ENCODE peak calls at places on chromosome 14, in five cellular contexts. U is T-helper 17 cell; N is HFF-Myc; J is naive thymus-derived CD8-positive, alpha-beta T cell; E is NCI-H187 treated with DMSO at 0.1 percent for 48 hours. R is an unnamed sample.

GRCh38 chr14:71855399-71856036 is 76.7 kb upstream of the RGS6 start:
- DNase-seq in N (peak), E (peak), U (peak), J (peak), R (peak)

GRCh38 chr14:53273671-53274072 is 120.5 kb upstream of the DDHD1 start:
- DNase-seq in J (no peak), N (peak), E (no peak), U (no peak), R (no peak)

GRCh38 chr14:89681086-89682018 is 264.3 kb upstream of the FOXN3 start:
- DNase-seq in N (no peak), U (no peak), E (no peak), J (peak), R (peak)

GRCh38 chr14:33736299-33736698 is 214.6 kb downstream of the EGLN3 start:
- DNase-seq in U (no peak), J (no peak), E (no peak), N (no peak), R (no peak)

GRCh38 chr14:73426877-73427276 is 31.5 kb downstream of the NUMB start:
- DNase-seq in J (no peak), N (no peak), U (no peak), E (no peak), R (no peak)

GRCh38 chr14:96567289-96567899 is 65.2 kb downstream of the PAPOLA start:
- DNase-seq in U (no peak), J (no peak), E (no peak), N (no peak), R (peak)

GRCh38 chr14:49679271-49679670 is 8.7 kb downstream of the POLE2 start:
- DNase-seq in E (no peak), J (no peak), N (no peak), U (no peak), R (no peak)

GRCh38 chr14:100424504-100425453 is 101.6 kb downstream of the SLC25A47 start:
- DNase-seq in U (no peak), E (no peak), N (no peak), J (no peak), R (no peak)

GRCh38 chr14:104770851-104771272 is 17.9 kb downstream of the SIVA1 start:
- DNase-seq in N (no peak), J (no peak), E (no peak), U (no peak), R (no peak)

GRCh38 chr14:21771671-21772070 is 98.1 kb upstream of the OR4E1 start:
- DNase-seq in N (no peak), U (no peak), E (no peak), J (no peak), R (no peak)

GRCh38 chr14:78092040-78092439 is 78.1 kb upstream of the NRXN3 start:
- DNase-seq in U (no peak), N (no peak), J (no peak), E (no peak), R (no peak)